ENCODE peak calls at places on chromosomes 5 and 9, in seven cellular contexts. P, T, C, N, K, X and D are unnamed samples.

GRCh38 chr9:71766663-71767062 is 1.6 kb downstream of the CEMIP2 start:
- DNase-seq in P (no peak), T (no peak), C (no peak), N (no peak), K (no peak), X (no peak), D (no peak)

GRCh38 chr9:522658-523057 is 308.0 kb downstream of the DOCK8 start:
- DNase-seq in P (peak), T (peak), C (no peak), N (no peak), K (no peak), X (no peak), D (no peak)

GRCh38 chr5:133687212-133688051 is 75.1 kb upstream of the FSTL4 start:
- DNase-seq in P (no peak), T (no peak), C (no peak), N (no peak), K (no peak), X (no peak), D (no peak)

GRCh38 chr5:172779968-172780350 is 9.0 kb upstream of the DUSP1 start:
- DNase-seq in P (no peak), T (no peak), C (no peak), N (no peak), K (no peak), X (no peak), D (no peak)

GRCh38 chr9:33817327-33818166 is 587 bp downstream of the UBE2R2 start:
- DNase-seq in P (peak), T (peak), C (peak), N (peak), K (peak), X (peak), D (no peak)

GRCh38 chr5:142701673-142702311 is 15.9 kb upstream of the FGF1 start:
- DNase-seq in P (no peak), T (no peak), C (no peak), N (no peak), K (no peak), X (no peak), D (no peak)

GRCh38 chr5:7396169-7397004 is 449 bp downstream of the ADCY2 start:
- DNase-seq in P (no peak), T (no peak), C (no peak), N (no peak), K (no peak), X (no peak), D (no peak)

GRCh38 chr5:39519566-39520231 is 94.9 kb upstream of the DAB2 start:
- DNase-seq in P (peak), T (no peak), C (no peak), N (no peak), K (peak), X (no peak), D (no peak)

DNA sequence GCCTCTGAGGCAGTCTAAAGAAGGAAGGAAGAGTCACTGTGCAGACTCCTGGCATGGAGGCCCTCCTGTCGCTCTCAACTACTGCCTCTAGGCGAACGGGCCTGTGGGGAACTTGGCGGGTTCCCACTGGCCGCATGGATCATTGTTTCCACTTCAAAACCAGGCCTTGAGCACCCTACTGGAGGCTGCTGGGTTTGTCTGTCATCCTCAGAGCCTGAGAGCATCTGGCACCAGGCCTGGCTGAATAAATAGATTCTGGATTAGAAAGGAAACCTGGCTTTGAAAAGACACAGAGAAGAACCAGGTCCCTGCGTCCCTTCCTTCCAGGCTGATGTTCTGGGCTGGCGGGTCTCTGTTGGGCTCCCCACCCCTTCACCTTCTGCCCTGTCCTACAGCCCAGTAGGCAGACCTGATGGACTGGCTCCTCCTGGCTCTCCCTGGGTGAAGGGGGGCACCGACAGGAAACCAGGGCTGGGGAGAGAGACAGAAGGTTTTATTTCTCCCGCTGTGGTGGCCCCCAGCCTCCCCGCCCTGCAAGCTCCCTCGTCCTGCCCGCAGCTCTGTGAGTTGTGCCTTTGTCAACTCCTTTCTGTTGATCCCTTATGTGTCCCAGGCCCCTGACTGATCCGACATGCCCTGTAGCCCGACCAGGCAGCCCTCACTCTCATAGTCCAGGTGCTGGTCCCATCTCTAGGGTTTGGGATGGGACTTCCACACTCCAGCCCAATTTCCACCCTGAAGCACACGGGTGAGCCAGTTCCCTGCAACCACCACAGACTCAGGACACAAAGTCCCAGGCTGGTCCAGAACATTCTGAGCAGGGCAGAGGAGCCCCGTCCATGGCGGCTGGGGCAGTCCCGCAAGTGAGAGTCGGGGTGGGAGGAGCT is 50.1 kb downstream of the ADAMTS2 start:
- DNase-seq in P (peak), T (no peak), C (no peak), N (peak), K (peak), X (no peak), D (no peak)
- TF ChIP-seq CTCF in P (no peak), T (no peak), C (no peak), N (no peak), K (peak), X (no peak), D (no peak)

GRCh38 chr9:135989722-135990467 is 28.7 kb upstream of the UBAC1 start:
- DNase-seq in P (no peak), T (no peak), C (no peak), N (no peak), K (no peak), X (no peak), D (no peak)
- H3K4me3 ChIP-seq in P (no peak), T (no peak), C (no peak), N (peak), K (no peak), X (no peak), D (no peak)

DNA sequence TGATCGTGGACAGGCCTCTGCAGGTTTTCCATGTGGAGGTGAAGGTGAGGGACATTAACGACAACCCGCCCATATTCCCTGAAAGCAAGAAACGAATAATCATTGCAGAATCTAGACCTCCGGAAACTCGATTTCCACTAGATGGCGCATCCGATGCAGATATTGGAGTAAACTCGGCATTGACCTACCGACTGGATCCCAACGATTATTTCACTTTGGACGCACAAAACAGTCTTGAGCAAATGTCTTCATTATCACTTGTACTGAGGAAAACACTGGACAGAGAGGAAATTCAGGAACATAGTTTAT is 621 bp downstream of the PCDHA13 start:
- DNase-seq in P (no peak), T (no peak), C (no peak), N (no peak), K (no peak), X (no peak), D (peak)
- TF ChIP-seq CTCF in P (no peak), T (no peak), C (peak), N (no peak), K (peak), X (no peak), D (peak)

GRCh38 chr9:100058699-100059579 is 39.9 kb downstream of the ERP44 start:
- DNase-seq in P (no peak), T (no peak), C (peak), N (no peak), K (no peak), X (no peak), D (no peak)

GRCh38 chr9:100052375-100052774 is 46.4 kb downstream of the ERP44 start:
- DNase-seq in P (no peak), T (no peak), C (peak), N (no peak), K (no peak), X (no peak), D (no peak)

GRCh38 chr9:100063185-100063584 is 35.6 kb downstream of the ERP44 start:
- DNase-seq in P (no peak), T (no peak), C (no peak), N (no peak), K (no peak), X (no peak), D (no peak)

GRCh38 chr9:100057624-100058023 is 41.2 kb downstream of the ERP44 start:
- DNase-seq in P (no peak), T (no peak), C (no peak), N (no peak), K (no peak), X (no peak), D (no peak)
- H3K4me3 ChIP-seq in P (no peak), T (no peak), C (peak), N (no peak), K (no peak), X (no peak), D (no peak)

DNA sequence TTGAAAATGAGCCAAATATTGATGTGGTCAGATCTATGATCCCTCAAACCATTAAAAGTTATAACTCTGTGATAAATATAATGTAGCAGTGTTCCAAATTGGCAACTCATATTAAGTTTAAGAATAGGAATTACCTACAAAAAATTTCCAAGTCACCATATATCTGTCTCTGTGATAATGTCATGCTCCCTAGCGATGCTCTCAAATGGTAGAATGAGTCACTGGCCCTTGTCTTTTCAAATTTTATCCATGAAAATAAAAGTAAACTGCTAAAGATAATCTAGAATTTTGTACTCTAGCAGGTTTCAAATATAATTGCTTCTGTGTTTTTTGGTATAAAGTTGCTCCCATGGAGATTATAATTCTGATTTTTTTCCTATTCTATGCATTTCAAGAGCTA is 277.1 kb downstream of the PDE4D start:
- DNase-seq in P (no peak), T (no peak), C (no peak), N (no peak), K (no peak), X (no peak), D (no peak)
- TF ChIP-seq CTCF in P (no peak), T (no peak), C (no peak), N (no peak), K (no peak), X (no peak), D (no peak)